ENCODE peak calls at places on chromosomes 5 and 9, in nine cellular contexts. C, I, E, W, G, H, N, K and T are unnamed samples.

GRCh38 chr9:125878241-125878640 is 131.1 kb downstream of the PBX3 start:
- DNase-seq in N (no peak), H (no peak), C (no peak), I (no peak), G (no peak), E (no peak), W (no peak), K (no peak), T (no peak)

GRCh38 chr5:62653001-62653863 is 74.6 kb downstream of the LRRC70 start:
- DNase-seq in W (no peak), C (no peak), N (no peak), G (no peak), E (no peak), I (no peak), H (no peak), K (no peak), T (no peak)

GRCh38 chr5:41510176-41510831 is at the start of gene PLCXD3:
- DNase-seq in E (no peak), W (peak; percentile 63), K (no peak), G (no peak), N (peak; percentile 60), H (no peak), I (no peak), C (no peak), T (no peak)

GRCh38 chr5:140259509-140259908 is 43.4 kb downstream of the PFDN1 start:
- DNase-seq in N (no peak), K (no peak), G (no peak), W (no peak), I (peak; percentile 60), H (peak; percentile 76), C (no peak), E (no peak), T (no peak)

GRCh38 chr5:69300537-69301203 is 31.9 kb downstream of the CCDC125 start:
- DNase-seq in K (no peak), E (no peak), G (no peak), H (no peak), W (no peak), I (no peak), N (no peak), C (no peak), T (no peak)

GRCh38 chr9:76379494-76379893 is 14.7 kb downstream of the RFK start:
- DNase-seq in N (peak; percentile 49), I (no peak), W (no peak), E (no peak), H (no peak), G (no peak), C (no peak), K (no peak), T (no peak)

GRCh38 chr5:176166427-176166826 is 71.8 kb upstream of the SIMC1 start:
- DNase-seq in C (no peak), I (no peak), G (no peak), H (peak; percentile 22), K (no peak), W (no peak), N (no peak), E (no peak), T (no peak)

GRCh38 chr5:54315736-54316135 is 5.4 kb upstream of the ARL15 start:
- DNase-seq in W (no peak), E (no peak), H (no peak), I (no peak), C (no peak), K (no peak), N (no peak), G (no peak), T (no peak)

GRCh38 chr9:128056887-128057723 is 10.0 kb downstream of the NAIF1 start:
- DNase-seq in K (no peak), N (peak; percentile 79), G (no peak), C (peak; percentile 67), I (peak; percentile 80), E (no peak), W (no peak), H (no peak), T (no peak)

DNA sequence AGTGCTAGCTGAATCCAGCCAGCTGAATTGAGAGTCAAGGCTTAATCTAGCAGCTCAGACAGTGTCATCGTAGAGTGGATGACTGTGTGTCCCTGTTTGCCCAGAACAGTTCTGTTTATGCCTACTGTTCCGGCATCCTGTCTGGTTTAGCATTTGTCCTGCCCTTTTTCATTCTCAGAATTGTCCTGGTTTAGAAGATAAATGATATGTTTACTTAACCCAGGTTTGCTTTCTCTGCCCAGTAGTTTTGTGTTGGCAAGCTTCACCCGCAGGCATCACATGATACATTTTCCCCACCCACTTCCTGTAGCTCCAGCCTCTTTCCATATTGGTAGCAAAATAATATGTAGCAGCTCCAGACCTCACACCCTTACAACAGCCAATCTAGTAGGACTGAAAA is 41.2 kb upstream of the ZSWIM6 start:
- DNase-seq in K (no peak), H (no peak), I (peak; percentile 72), C (no peak), E (no peak), G (no peak), W (no peak), N (no peak), T (no peak)
- TF ChIP-seq POLR2A in K (no peak), H (no peak), I (peak; percentile 17), C (no peak), E (no peak), G (no peak), W (no peak), N (no peak), T (no peak)

GRCh38 chr5:110414360-110414759 is 312.1 kb downstream of the TMEM232 start:
- DNase-seq in H (no peak), N (no peak), K (no peak), I (no peak), E (no peak), W (no peak), C (no peak), G (no peak), T (no peak)

GRCh38 chr5:110413856-110414255 is 312.6 kb downstream of the TMEM232 start:
- DNase-seq in I (no peak), G (no peak), H (no peak), C (no peak), N (no peak), E (no peak), W (no peak), K (no peak), T (no peak)
- TF ChIP-seq POLR2AphosphoS5 in I (no peak), G (no peak), H (no peak), C (no peak), N (no peak), E (no peak), W (no peak), K (no peak), T (no peak)

DNA sequence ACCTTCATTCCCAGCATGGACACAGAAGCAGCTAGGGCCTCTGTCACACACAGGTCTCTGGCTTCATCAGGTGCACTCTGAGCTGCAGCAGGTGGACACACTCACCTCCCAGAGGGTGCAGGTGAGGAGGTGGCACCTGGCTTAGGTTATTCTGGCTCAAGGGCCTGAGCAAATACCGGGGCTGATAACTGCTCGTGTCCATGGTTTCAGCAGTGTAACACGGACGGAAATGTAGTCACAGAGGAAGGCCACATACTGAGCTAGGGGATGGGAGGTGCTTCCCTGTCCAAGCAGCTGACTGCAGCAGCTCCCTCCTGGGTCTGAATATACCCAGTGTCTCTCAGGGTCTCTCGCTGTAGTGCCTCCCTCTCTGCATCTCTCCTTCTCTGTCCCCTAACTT is 5.7 kb downstream of the PHF2 start:
- DNase-seq in E (no peak), G (no peak), C (no peak), I (peak; percentile 26), N (peak; percentile 80), H (no peak), K (no peak), W (no peak), T (no peak)
- TF ChIP-seq POLR2A in E (no peak), G (no peak), C (no peak), I (no peak), N (no peak), H (no peak), K (no peak), W (no peak), T (no peak)

DNA sequence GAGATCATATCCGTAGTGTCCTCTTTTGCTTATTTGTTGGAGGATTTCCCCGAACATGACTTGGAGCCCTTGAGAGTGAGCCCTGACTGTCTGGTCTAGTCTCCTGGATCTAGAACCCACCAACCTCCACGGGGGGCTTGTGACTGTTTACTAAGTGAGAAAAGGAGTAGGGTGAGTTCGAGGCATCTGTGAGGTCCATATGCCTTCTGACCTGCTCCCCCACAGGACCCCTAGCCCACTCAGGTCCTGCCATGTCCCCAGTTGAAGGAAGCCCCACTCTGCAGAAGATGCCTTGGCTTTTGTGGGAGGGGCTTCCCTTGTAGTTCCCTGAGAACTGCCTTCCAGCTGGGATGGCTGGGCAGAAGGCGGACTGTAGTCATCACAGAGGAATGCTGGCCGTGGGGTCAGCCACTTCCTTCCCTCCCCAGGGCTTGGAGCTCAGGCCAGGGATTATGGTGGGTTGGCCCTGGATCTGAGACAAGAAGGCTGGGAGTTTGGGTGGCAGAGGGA is 7.0 kb upstream of the IRF1 start:
- DNase-seq in C (no peak), W (no peak), E (no peak), G (no peak), I (peak; percentile 55), H (no peak), K (no peak), N (peak; percentile 63), T (no peak)
- TF ChIP-seq POLR2AphosphoS5 in C (peak; percentile 59), W (no peak), E (no peak), G (no peak), I (peak; percentile 50), H (peak; percentile 62), K (peak; percentile 18), N (no peak), T (no peak)